ENCODE peak calls at places on chromosomes 6 and 20, in seven cellular contexts. One of them, this sample, is unnamed.

GRCh38 chr6:22147983-22148797 is 148.6 kb downstream of the PRL start:
- DNase-seq in mucosa of gallbladder: peak; percentile 28
- DNase-seq in LoVo: no peak
- DNase-seq in left ventricle myocardium superior: peak; percentile 34
- DNase-seq in tibial artery: no peak
- DNase-seq in HEK293T: peak; percentile 20
- DNase-seq in small intestine: peak; percentile 12
- DNase-seq in this sample: peak; percentile 53

GRCh38 chr6:87151471-87151785 is 3.9 kb upstream of the ZNF292 start:
- DNase-seq in HEK293T: no peak
- DNase-seq in mucosa of gallbladder: no peak
- DNase-seq in LoVo: no peak
- DNase-seq in tibial artery: no peak
- DNase-seq in left ventricle myocardium superior: no peak
- DNase-seq in small intestine: no peak
- DNase-seq in this sample: no peak

GRCh38 chr6:13702809-13703302 is 8.8 kb downstream of the RANBP9 start:
- DNase-seq in mucosa of gallbladder: no peak
- DNase-seq in LoVo: no peak
- DNase-seq in small intestine: no peak
- DNase-seq in left ventricle myocardium superior: no peak
- DNase-seq in tibial artery: no peak
- DNase-seq in HEK293T: no peak
- DNase-seq in this sample: no peak

GRCh38 chr6:51182884-51183283 is 364.2 kb downstream of the TFAP2B start:
- DNase-seq in left ventricle myocardium superior: no peak
- DNase-seq in mucosa of gallbladder: no peak
- DNase-seq in HEK293T: no peak
- DNase-seq in LoVo: no peak
- DNase-seq in tibial artery: no peak
- DNase-seq in small intestine: no peak
- DNase-seq in this sample: no peak

GRCh38 chr20:1907586-1907985 is 12.4 kb downstream of the SIRPA start:
- DNase-seq in LoVo: no peak
- DNase-seq in tibial artery: no peak
- DNase-seq in left ventricle myocardium superior: no peak
- DNase-seq in small intestine: no peak
- DNase-seq in mucosa of gallbladder: no peak
- DNase-seq in HEK293T: no peak
- DNase-seq in this sample: peak; percentile 25

GRCh38 chr20:57246008-57246407 is 20.4 kb downstream of the BMP7 start:
- DNase-seq in HEK293T: no peak
- DNase-seq in left ventricle myocardium superior: no peak
- DNase-seq in tibial artery: no peak
- DNase-seq in small intestine: no peak
- DNase-seq in LoVo: no peak
- DNase-seq in mucosa of gallbladder: no peak
- DNase-seq in this sample: no peak

GRCh38 chr6:12047304-12047703 is 35.2 kb downstream of the HIVEP1 start:
- DNase-seq in LoVo: no peak
- DNase-seq in tibial artery: no peak
- DNase-seq in mucosa of gallbladder: no peak
- DNase-seq in HEK293T: no peak
- DNase-seq in left ventricle myocardium superior: no peak
- DNase-seq in small intestine: no peak
- DNase-seq in this sample: no peak

GRCh38 chr20:52975024-52975732 is 3.0 kb downstream of the TSHZ2 start:
- DNase-seq in mucosa of gallbladder: peak; percentile 69
- DNase-seq in left ventricle myocardium superior: no peak
- DNase-seq in small intestine: peak; percentile 75
- DNase-seq in LoVo: no peak
- DNase-seq in HEK293T: no peak
- DNase-seq in tibial artery: no peak
- DNase-seq in this sample: no peak

GRCh38 chr20:63290677-63291472 is 2.1 kb upstream of the COL20A1 start:
- DNase-seq in mucosa of gallbladder: no peak
- DNase-seq in LoVo: peak; percentile 23
- DNase-seq in small intestine: peak; percentile 30
- DNase-seq in HEK293T: peak; percentile 85
- DNase-seq in tibial artery: no peak
- DNase-seq in left ventricle myocardium superior: peak; percentile 58
- DNase-seq in this sample: no peak

GRCh38 chr6:119443993-119444641 is 94.6 kb upstream of the MAN1A1 start:
- DNase-seq in mucosa of gallbladder: no peak
- DNase-seq in left ventricle myocardium superior: no peak
- DNase-seq in HEK293T: no peak
- DNase-seq in LoVo: no peak
- DNase-seq in tibial artery: no peak
- DNase-seq in small intestine: no peak
- DNase-seq in this sample: no peak

GRCh38 chr6:46935687-46936086 is 13.9 kb upstream of the ADGRF5 start:
- DNase-seq in HEK293T: no peak
- DNase-seq in mucosa of gallbladder: no peak
- DNase-seq in LoVo: no peak
- DNase-seq in small intestine: no peak
- DNase-seq in tibial artery: no peak
- DNase-seq in left ventricle myocardium superior: no peak
- DNase-seq in this sample: no peak

GRCh38 chr20:14583413-14583812 is 246.0 kb upstream of the FLRT3 start:
- DNase-seq in left ventricle myocardium superior: no peak
- DNase-seq in HEK293T: no peak
- DNase-seq in small intestine: no peak
- DNase-seq in LoVo: peak; percentile 4
- DNase-seq in tibial artery: no peak
- DNase-seq in mucosa of gallbladder: no peak
- DNase-seq in this sample: no peak

GRCh38 chr6:19413323-19413722 is 423.8 kb upstream of the ID4 start:
- DNase-seq in small intestine: no peak
- DNase-seq in LoVo: no peak
- DNase-seq in tibial artery: no peak
- DNase-seq in HEK293T: no peak
- DNase-seq in mucosa of gallbladder: no peak
- DNase-seq in left ventricle myocardium superior: no peak
- DNase-seq in this sample: peak; percentile 25

GRCh38 chr6:159109391-159109790 is 59.8 kb upstream of the FNDC1 start:
- DNase-seq in left ventricle myocardium superior: no peak
- DNase-seq in HEK293T: no peak
- DNase-seq in tibial artery: no peak
- DNase-seq in mucosa of gallbladder: no peak
- DNase-seq in small intestine: no peak
- DNase-seq in LoVo: no peak
- DNase-seq in this sample: no peak

GRCh38 chr6:71040043-71040442 is 83.2 kb upstream of the B3GAT2 start:
- DNase-seq in HEK293T: no peak
- DNase-seq in small intestine: no peak
- DNase-seq in tibial artery: no peak
- DNase-seq in LoVo: no peak
- DNase-seq in mucosa of gallbladder: no peak
- DNase-seq in left ventricle myocardium superior: no peak
- DNase-seq in this sample: no peak

GRCh38 chr20:58623579-58624473 is 27.3 kb upstream of the STX16 start:
- DNase-seq in tibial artery: peak; percentile 38
- DNase-seq in small intestine: no peak
- DNase-seq in mucosa of gallbladder: peak; percentile 22
- DNase-seq in HEK293T: peak; percentile 67
- DNase-seq in left ventricle myocardium superior: peak; percentile 70
- DNase-seq in LoVo: peak; percentile 75
- DNase-seq in this sample: peak; percentile 90

GRCh38 chr20:4875578-4876067 is 125.7 kb downstream of the SLC23A2 start:
- DNase-seq in mucosa of gallbladder: no peak
- DNase-seq in tibial artery: no peak
- DNase-seq in left ventricle myocardium superior: no peak
- DNase-seq in HEK293T: no peak
- DNase-seq in small intestine: peak; percentile 67
- DNase-seq in LoVo: no peak
- DNase-seq in this sample: no peak